ENCODE peak calls at places on chromosomes 5 and 9, in five cellular contexts. T, A, B, K and D are unnamed samples. For H3K4me1, the result is how much of the 10 kb centered on the place peaks cover.

GRCh38 chr9:105661011-105661410 is 1.2 kb upstream of the TAL2 start:
- DNase-seq in T (no peak), A (no peak), B (no peak), K (no peak), D (no peak)

GRCh38 chr5:93249651-93250289 is 331.2 kb downstream of the NR2F1-AS1 start:
- DNase-seq in T (peak), A (no peak), B (peak), K (no peak), D (no peak)

GRCh38 chr5:113118298-113118697 is 141.7 kb downstream of the DCP2 start:
- DNase-seq in T (no peak), A (no peak), B (no peak), K (no peak), D (no peak)

GRCh38 chr9:19030899-19031298 is 2.1 kb downstream of the SAXO1 start:
- DNase-seq in T (no peak), A (no peak), B (no peak), K (no peak), D (no peak)

GRCh38 chr5:142420521-142420920 is 95.7 kb upstream of the SPRY4 start:
- DNase-seq in T (no peak), A (no peak), B (no peak), K (no peak), D (no peak)

GRCh38 chr5:38258319-38259061 is at the start of gene EGFLAM:
- DNase-seq in T (peak), A (no peak), B (no peak), K (peak), D (peak)

GRCh38 chr9:125911861-125912260 is 164.7 kb downstream of the PBX3 start:
- DNase-seq in T (no peak), A (no peak), B (peak), K (no peak), D (no peak)

GRCh38 chr9:82020341-82020740 is 31.8 kb downstream of the SPATA31D1 start:
- DNase-seq in T (no peak), A (no peak), B (no peak), K (no peak), D (no peak)

GRCh38 chr5:128254789-128255188 is 171.2 kb downstream of the SLC12A2 start:
- DNase-seq in T (no peak), A (no peak), B (peak), K (no peak), D (no peak)

GRCh38 chr9:116074658-116075057 is 78.9 kb upstream of the PAPPA start:
- DNase-seq in T (no peak), A (no peak), B (peak), K (no peak), D (no peak)

GRCh38 chr9:113468716-113469448 is 5.4 kb downstream of the RGS3 start:
- DNase-seq in T (peak), A (no peak), B (no peak), K (peak), D (no peak)

GRCh38 chr9:81848472-81848871 is 79.8 kb upstream of the SPATA31D4 start:
- DNase-seq in T (no peak), A (no peak), B (peak), K (no peak), D (no peak)

GRCh38 chr5:153711755-153712154 is 221.3 kb downstream of the GRIA1 start:
- DNase-seq in T (no peak), A (peak), B (no peak), K (no peak), D (no peak)

GRCh38 chr9:76562511-76562911 is 103.5 kb downstream of the GCNT1 start:
- DNase-seq in T (no peak), A (no peak), B (peak), K (no peak), D (no peak)

GRCh38 chr5:16827755-16828154 is 108.3 kb downstream of the MYO10 start:
- DNase-seq in T (no peak), A (no peak), B (no peak), K (no peak), D (no peak)

GRCh38 chr5:7816535-7816901 is 34.4 kb downstream of the CFAP90 start:
- DNase-seq in T (no peak), A (no peak), B (no peak), K (no peak), D (no peak)

GRCh38 chr5:141822134-141822533 is 56.1 kb downstream of the PCDH1 start:
- DNase-seq in T (no peak), A (no peak), B (peak), K (no peak), D (peak)

GRCh38 chr5:33649801-33650482 is 209.2 kb downstream of the TARS1 start:
- DNase-seq in T (no peak), A (no peak), B (peak), K (no peak), D (no peak)

GRCh38 chr9:114371986-114372917 is 15.5 kb downstream of the AKNA start:
- DNase-seq in T (no peak), A (peak), B (peak), K (no peak), D (no peak)

GRCh38 chr9:37292896-37293295 is 129.6 kb upstream of the GRHPR start:
- DNase-seq in T (no peak), A (no peak), B (no peak), K (no peak), D (no peak)

GRCh38 chr5:76269259-76269958 is 133.7 kb upstream of the IQGAP2 start:
- DNase-seq in T (no peak), A (no peak), B (peak), K (no peak), D (no peak)

GRCh38 chr5:140481758-140482157 is 65.7 kb upstream of the EIF4EBP3 start:
- DNase-seq in T (no peak), A (no peak), B (peak), K (no peak), D (no peak)

GRCh38 chr9:114893622-114894021 is 36.8 kb downstream of the TNFSF8 start:
- DNase-seq in T (no peak), A (no peak), B (peak), K (no peak), D (no peak)

GRCh38 chr5:176887252-176887849 is 11.8 kb downstream of the HK3 start:
- DNase-seq in T (no peak), A (no peak), B (no peak), K (no peak), D (peak)

GRCh38 chr5:131475416-131476045 is 159.5 kb downstream of the RAPGEF6 start:
- DNase-seq in T (no peak), A (no peak), B (no peak), K (no peak), D (no peak)

GRCh38 chr9:30746589-30746988 is 1637.9 kb upstream of the ACO1 start:
- DNase-seq in T (no peak), A (no peak), B (no peak), K (no peak), D (no peak)

GRCh38 chr5:134133995-134134541 is 19.6 kb downstream of the TCF7 start:
- DNase-seq in T (peak), A (no peak), B (no peak), K (no peak), D (peak)

DNA sequence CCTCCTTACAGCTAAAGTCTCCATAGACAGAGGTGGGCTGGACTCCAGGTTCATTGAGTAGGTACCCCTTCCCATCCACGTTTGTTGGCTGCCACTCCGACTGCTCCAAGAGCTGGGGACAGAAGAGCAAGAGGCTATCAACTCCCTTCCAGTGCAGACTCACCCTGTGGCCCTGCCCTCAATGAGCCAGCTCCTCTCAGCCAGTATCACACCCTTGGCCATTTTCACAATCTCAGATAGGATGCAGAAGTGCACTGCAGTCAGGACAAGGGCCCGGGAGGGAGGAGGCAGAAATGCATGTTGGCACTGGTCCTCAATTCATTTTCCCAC is 6.2 kb downstream of the IRF1 start:
- DNase-seq in T (no peak), A (no peak), B (no peak), K (no peak), D (no peak)
- H3K4me1 ChIP-seq in T (under half), A (under half), B (under half), K (under half), D (half or more)

GRCh38 chr5:77437194-77437593 is 54.9 kb downstream of the WDR41 start:
- DNase-seq in T (no peak), A (peak), B (no peak), K (no peak), D (no peak)
- TF ChIP-seq CTCF in T (no peak), A (peak), B (no peak), K (no peak), D (peak)

GRCh38 chr5:143596500-143596820 is 193.0 kb upstream of the NR3C1 start:
- DNase-seq in T (no peak), A (no peak), B (no peak), K (no peak), D (no peak)

GRCh38 chr5:143592648-143593047 is 189.2 kb upstream of the NR3C1 start:
- DNase-seq in T (no peak), A (peak), B (no peak), K (no peak), D (peak)

GRCh38 chr5:143594913-143595818 is 191.7 kb upstream of the NR3C1 start:
- DNase-seq in T (no peak), A (no peak), B (peak), K (no peak), D (no peak)

GRCh38 chr5:143596824-143597223 is 193.3 kb upstream of the NR3C1 start:
- DNase-seq in T (no peak), A (no peak), B (no peak), K (no peak), D (no peak)

DNA sequence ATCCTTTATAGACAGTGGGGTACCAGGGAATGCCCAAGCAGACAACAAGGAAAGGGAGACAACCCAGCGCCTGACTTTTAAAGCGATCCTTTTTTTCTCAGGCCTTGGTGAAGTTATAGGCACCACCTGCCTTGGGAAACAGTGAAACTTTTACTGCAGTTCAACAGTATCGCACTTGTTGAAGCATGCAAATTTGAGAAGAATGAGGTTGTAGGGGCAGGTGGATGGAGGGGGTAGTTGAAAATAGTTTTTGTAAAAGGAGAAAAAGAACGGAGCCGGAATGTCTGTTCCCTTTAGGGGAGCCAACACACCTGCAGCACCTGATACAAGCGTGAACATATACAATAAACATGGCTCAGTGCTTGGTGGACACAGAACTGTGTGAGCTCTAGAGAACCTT is 190.2 kb upstream of the NR3C1 start:
- DNase-seq in T (no peak), A (peak), B (no peak), K (no peak), D (no peak)
- H3K4me1 ChIP-seq in T (under half), A (half or more), B (under half), K (under half), D (under half)

DNA sequence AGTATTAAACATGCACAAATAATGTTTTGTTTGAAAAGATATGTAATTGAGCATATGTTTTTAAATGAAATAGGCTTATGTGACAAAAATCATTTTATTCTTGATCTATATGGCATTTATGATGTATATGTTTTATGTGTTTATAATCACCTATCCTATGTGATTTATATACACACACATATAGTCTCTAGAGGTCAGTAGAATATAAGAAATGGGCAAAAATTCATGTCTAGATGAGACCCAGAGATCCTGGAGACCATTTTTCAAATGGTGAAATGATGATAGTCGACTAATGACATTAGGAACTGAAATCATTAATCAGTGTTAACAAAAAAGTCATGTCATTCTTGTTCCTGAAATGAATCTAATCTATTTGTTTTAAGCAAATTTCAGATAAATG is 709.2 kb upstream of the WWC1 start:
- DNase-seq in T (no peak), A (no peak), B (no peak), K (no peak), D (no peak)
- TF ChIP-seq CTCF in T (no peak), A (peak), B (peak), K (no peak), D (no peak)

GRCh38 chr9:121283072-121283398 is 15.1 kb downstream of the GSN start:
- DNase-seq in T (no peak), A (no peak), B (no peak), K (no peak), D (no peak)
- H3K4me1 ChIP-seq in T (half or more), A (under half), B (half or more), K (under half), D (half or more)

GRCh38 chr9:33776578-33776977 is 18.8 kb upstream of the PRSS3 start:
- DNase-seq in T (no peak), A (no peak), B (no peak), K (no peak), D (no peak)

GRCh38 chr9:33782395-33783152 is 12.8 kb upstream of the PRSS3 start:
- DNase-seq in T (no peak), A (no peak), B (peak), K (no peak), D (no peak)

GRCh38 chr9:33778700-33779351 is 16.5 kb upstream of the PRSS3 start:
- DNase-seq in T (no peak), A (peak), B (peak), K (no peak), D (peak)

GRCh38 chr9:33785914-33786313 is 9.4 kb upstream of the PRSS3 start:
- DNase-seq in T (no peak), A (peak), B (no peak), K (no peak), D (no peak)

GRCh38 chr9:33781736-33782135 is 13.6 kb upstream of the PRSS3 start:
- DNase-seq in T (no peak), A (no peak), B (no peak), K (no peak), D (no peak)
- TF ChIP-seq CTCF in T (no peak), A (no peak), B (no peak), K (no peak), D (no peak)

GRCh38 chr9:36147441-36148175 is 11.1 kb downstream of the GLIPR2 start:
- DNase-seq in T (no peak), A (no peak), B (no peak), K (no peak), D (no peak)
- H3K4me1 ChIP-seq in T (under half), A (under half), B (under half), K (under half), D (half or more)

DNA sequence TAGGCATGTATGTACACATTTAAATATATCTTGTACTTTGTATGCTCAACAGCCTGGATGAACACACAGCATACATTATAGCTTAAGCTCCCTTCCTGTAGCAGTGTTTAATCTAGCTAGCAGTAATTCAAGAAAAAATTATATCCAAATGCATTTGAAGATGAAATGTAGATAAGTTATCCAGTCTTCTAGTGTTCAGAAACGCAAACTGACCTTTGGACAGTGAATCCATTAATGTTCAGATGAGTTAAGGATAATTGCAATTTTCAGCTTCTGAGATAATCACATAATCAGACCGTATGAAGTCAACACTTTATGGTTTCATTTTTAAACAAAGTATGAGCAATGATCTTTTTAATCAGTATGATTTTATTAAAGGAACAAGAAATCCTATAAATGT is 204.4 kb downstream of the KDM4C start:
- DNase-seq in T (no peak), A (no peak), B (no peak), K (no peak), D (no peak)
- TF ChIP-seq CTCF in T (no peak), A (no peak), B (no peak), K (no peak), D (no peak)